ENCODE peak calls at places on chromosome 16, in six cellular contexts. N is astrocyte of the spinal cord; M is left ventricle myocardium inferior; V is astrocyte; W is heart left ventricle; Q is CD8-positive, alpha-beta T cell. Y is an unnamed sample.

GRCh38 chr16:24975428-24975889 is 39.7 kb downstream of the ARHGAP17 start:
- DNase-seq in W (no peak), V (no peak), N (no peak), M (no peak), Q (no peak), Y (peak)

GRCh38 chr16:27320261-27321012 is 6.7 kb downstream of the IL4R start:
- DNase-seq in M (no peak), Q (no peak), N (no peak), W (no peak), V (no peak), Y (no peak)

GRCh38 chr16:67668495-67669157 is 2.0 kb downstream of the C16orf86 start:
- DNase-seq in Q (no peak), V (no peak), M (no peak), W (no peak), N (no peak), Y (no peak)

GRCh38 chr16:55663225-55663624 is 7.4 kb downstream of the SLC6A2 start:
- DNase-seq in N (no peak), V (no peak), Q (no peak), M (no peak), W (no peak), Y (no peak)

GRCh38 chr16:73949574-73950348 is 346.9 kb upstream of the PSMD7 start:
- DNase-seq in W (no peak), V (peak), N (peak), M (no peak), Q (no peak), Y (no peak)

GRCh38 chr16:83813818-83814653 is 6.3 kb downstream of the HSBP1 start:
- DNase-seq in Q (no peak), W (no peak), V (peak), N (peak), M (no peak), Y (peak)

GRCh38 chr16:24471616-24472015 is 67.8 kb upstream of the RBBP6 start:
- DNase-seq in M (no peak), N (no peak), W (no peak), V (no peak), Q (no peak), Y (no peak)

GRCh38 chr16:15644306-15644961 is 1.5 kb upstream of the MARF1 start:
- DNase-seq in W (no peak), M (no peak), N (no peak), Q (no peak), V (no peak), Y (peak)

GRCh38 chr16:84069540-84069939 is 26.9 kb upstream of the SLC38A8 start:
- DNase-seq in W (no peak), M (no peak), N (no peak), Q (no peak), V (no peak), Y (no peak)

GRCh38 chr16:3249451-3249850 is 7.0 kb downstream of the MEFV start:
- DNase-seq in V (no peak), Q (no peak), W (no peak), M (no peak), N (no peak), Y (no peak)

GRCh38 chr16:88920618-88921602 is 54.5 kb upstream of the PABPN1L start:
- DNase-seq in M (peak), W (peak), N (peak), Q (no peak), V (peak), Y (peak)

GRCh38 chr16:22313141-22313781 is 16.1 kb downstream of the POLR3E start:
- DNase-seq in V (no peak), M (no peak), N (no peak), W (no peak), Q (no peak), Y (no peak)

GRCh38 chr16:59645194-59645593 is 911.1 kb upstream of the GOT2 start:
- DNase-seq in N (no peak), M (no peak), Q (no peak), W (no peak), V (no peak), Y (no peak)

GRCh38 chr16:27503662-27504061 is 46.1 kb downstream of the GTF3C1 start:
- DNase-seq in W (no peak), M (no peak), Q (no peak), N (no peak), V (no peak), Y (no peak)

GRCh38 chr16:51271156-51271555 is 120.1 kb upstream of the SALL1 start:
- DNase-seq in N (no peak), Q (no peak), V (peak), W (no peak), M (no peak), Y (no peak)

GRCh38 chr16:85465328-85466307 is 147.5 kb upstream of the GSE1 start:
- DNase-seq in W (peak), N (peak), Q (no peak), V (peak), M (peak), Y (no peak)

GRCh38 chr16:23258919-23259237 is 43.2 kb upstream of the SCNN1B start:
- DNase-seq in N (no peak), W (no peak), M (no peak), V (no peak), Q (no peak), Y (no peak)

GRCh38 chr16:11328172-11329079 is 16.8 kb upstream of the RMI2 start:
- DNase-seq in Q (peak), N (peak), M (peak), V (peak), W (peak), Y (peak)
- TF ChIP-seq CTCF in Q (no peak), N (no peak), M (no peak), V (no peak), W (no peak), Y (no peak)

DNA sequence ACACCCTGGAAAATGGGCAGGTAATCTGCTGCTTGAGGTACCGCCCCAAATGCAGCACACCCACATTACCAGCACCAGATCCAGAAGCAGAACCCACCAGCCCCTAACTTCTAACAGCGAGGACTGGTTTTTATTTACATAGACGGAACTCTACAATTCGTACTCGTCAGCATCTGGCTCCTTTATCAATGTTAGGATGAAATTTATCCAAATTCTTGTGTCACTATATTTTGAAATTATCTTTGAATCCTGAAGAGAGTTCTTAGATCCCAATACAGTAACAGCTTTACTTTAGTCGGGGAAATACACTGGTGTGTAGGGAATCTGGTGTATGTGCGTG is 332 bp upstream of the ALG1 start:
- DNase-seq in Q (no peak), M (no peak), W (no peak), V (no peak), N (no peak), Y (no peak)
- H3K4me3 ChIP-seq in Q (peak), M (peak), W (peak), V (peak), N (peak), Y (peak)

GRCh38 chr16:87635541-87636049 is 33.3 kb downstream of the JPH3 start:
- DNase-seq in V (peak), M (peak), Q (peak), N (peak), W (no peak), Y (peak)
- TF ChIP-seq CTCF in V (peak), M (peak), Q (peak), N (peak), W (peak), Y (peak)

GRCh38 chr16:86563489-86564345 is 2.9 kb upstream of the FOXC2 start:
- DNase-seq in M (peak), Q (peak), V (peak), N (peak), W (peak), Y (peak)
- H3K4me3 ChIP-seq in M (peak), Q (no peak), V (peak), N (peak), W (peak), Y (no peak)

GRCh38 chr16:19167710-19168172 is 299 bp upstream of the SYT17 start:
- DNase-seq in V (peak), W (peak), M (peak), Q (no peak), N (peak), Y (peak)

GRCh38 chr16:19166500-19166899 is 1.5 kb upstream of the SYT17 start:
- DNase-seq in N (no peak), M (no peak), W (no peak), V (no peak), Q (no peak), Y (no peak)

GRCh38 chr16:19169081-19169639 is 1.1 kb downstream of the SYT17 start:
- DNase-seq in N (no peak), Q (no peak), V (no peak), W (no peak), M (no peak), Y (no peak)

GRCh38 chr16:19170043-19170655 is 2.1 kb downstream of the SYT17 start:
- DNase-seq in V (no peak), M (no peak), N (no peak), W (no peak), Q (no peak), Y (no peak)

DNA sequence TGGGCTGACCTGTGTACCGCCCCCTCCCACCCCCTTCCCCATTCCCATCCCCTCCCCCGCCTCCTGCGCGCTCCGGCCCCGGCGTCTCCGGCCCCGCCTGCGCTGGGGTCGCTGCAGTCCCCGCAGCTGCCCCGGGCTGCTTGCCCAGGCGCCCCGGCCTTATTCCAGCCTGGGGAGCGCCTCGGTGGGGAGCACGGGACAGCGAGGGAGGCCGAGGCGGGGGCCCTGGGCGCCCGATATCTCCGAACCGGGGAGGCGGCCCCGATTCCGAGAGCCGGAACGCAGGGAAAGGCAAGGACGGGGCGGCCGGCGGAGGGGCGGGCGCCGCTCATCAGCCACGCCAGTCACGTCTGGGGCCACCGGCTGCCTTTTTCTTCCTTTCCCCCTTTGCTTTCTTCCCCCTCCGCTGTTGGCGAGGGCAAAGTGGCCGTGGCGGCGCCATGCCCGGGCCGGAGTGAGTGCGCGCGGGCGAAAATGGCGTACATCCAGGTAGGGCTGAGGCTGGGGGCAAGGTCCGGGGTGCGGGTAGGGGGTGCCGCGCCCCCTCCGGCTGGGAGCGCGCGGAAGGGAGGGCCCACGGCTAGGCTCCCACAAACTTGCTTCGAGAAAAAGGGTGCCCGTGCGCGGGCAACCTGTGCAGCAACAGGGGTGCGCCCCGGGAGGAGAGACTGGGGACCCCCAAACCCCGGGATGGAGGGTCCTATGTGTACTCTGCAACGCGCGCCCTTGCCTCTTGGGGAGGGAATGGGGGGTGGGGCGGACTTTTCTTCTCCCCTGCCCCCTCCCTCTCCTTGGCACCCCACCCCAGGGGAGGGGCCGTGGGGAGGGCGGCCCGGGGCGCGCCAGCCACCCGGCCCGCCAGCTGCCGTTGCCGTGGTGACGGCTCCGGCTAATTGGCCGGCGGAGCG is at the start of gene SYT17:
- DNase-seq in Q (no peak), M (peak), W (no peak), V (no peak), N (no peak), Y (no peak)
- TF ChIP-seq CTCF in Q (no peak), M (no peak), W (no peak), V (no peak), N (no peak), Y (no peak)

Y was measured in GM12865.